ENCODE peak calls at places on chromosomes 6 and 20, in four cellular contexts. K, E, H and Y are unnamed samples.

GRCh38 chr6:20575125-20575524 is 40.9 kb downstream of the CDKAL1 start:
- DNase-seq in K (no peak), E (peak; percentile 70), H (no peak), Y (no peak)

GRCh38 chr6:147117580-147117979 is 86.6 kb upstream of the STXBP5 start:
- DNase-seq in K (peak; percentile 75), E (no peak), H (no peak), Y (no peak)

GRCh38 chr6:154441995-154442310 is 68.5 kb downstream of the CNKSR3 start:
- DNase-seq in K (no peak), E (no peak), H (no peak), Y (no peak)

GRCh38 chr6:170177383-170178265 is 113.3 kb downstream of the DLL1 start:
- DNase-seq in K (no peak), E (peak; percentile 49), H (peak; percentile 42), Y (peak; percentile 46)

GRCh38 chr6:115969207-115969929 is 91.3 kb downstream of the FRK start:
- DNase-seq in K (no peak), E (no peak), H (no peak), Y (no peak)

GRCh38 chr6:166351715-166352285 is 9.5 kb upstream of the SFT2D1 start:
- DNase-seq in K (peak; percentile 58), E (no peak), H (no peak), Y (no peak)

GRCh38 chr6:113632220-113632864 is 224.8 kb upstream of the MARCKS start:
- DNase-seq in K (peak; percentile 79), E (peak; percentile 52), H (no peak), Y (no peak)

GRCh38 chr6:3292431-3293197 is 33.9 kb downstream of the PSMG4 start:
- DNase-seq in K (no peak), E (peak; percentile 10), H (no peak), Y (no peak)

GRCh38 chr6:113306552-113307145 is 550.5 kb upstream of the MARCKS start:
- DNase-seq in K (peak; percentile 64), E (peak; percentile 88), H (peak; percentile 29), Y (peak; percentile 11)

GRCh38 chr6:117547688-117548621 is 54.4 kb downstream of the GOPC start:
- DNase-seq in K (no peak), E (peak; percentile 51), H (peak; percentile 59), Y (peak; percentile 31)

GRCh38 chr20:9103955-9104354 is 35.1 kb downstream of the PLCB4 start:
- DNase-seq in K (no peak), E (no peak), H (no peak), Y (no peak)

DNA sequence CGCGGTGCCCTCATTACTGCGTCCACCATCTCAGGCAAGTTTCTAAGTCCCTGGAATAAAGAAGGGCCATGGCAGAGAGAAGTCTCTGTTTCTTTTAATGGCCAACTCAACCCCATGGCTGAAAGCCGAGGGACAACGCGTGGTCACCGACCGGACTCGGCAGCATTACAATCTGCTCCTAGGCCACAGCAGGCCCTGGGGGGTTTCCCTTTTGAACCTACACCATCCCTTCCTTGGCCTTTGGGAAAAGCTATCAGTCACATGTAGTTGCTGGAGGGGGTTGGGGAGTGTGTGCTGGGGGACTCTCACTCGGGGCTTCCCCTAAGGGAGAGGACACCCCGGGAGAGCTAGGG is 11.1 kb upstream of the FAM83C start:
- DNase-seq in K (no peak), E (no peak), H (no peak), Y (no peak)
- H3K27ac ChIP-seq in K (no peak overlapping the region), E (no peak overlapping the region), H (no peak overlapping the region), Y (no peak overlapping the region)

DNA sequence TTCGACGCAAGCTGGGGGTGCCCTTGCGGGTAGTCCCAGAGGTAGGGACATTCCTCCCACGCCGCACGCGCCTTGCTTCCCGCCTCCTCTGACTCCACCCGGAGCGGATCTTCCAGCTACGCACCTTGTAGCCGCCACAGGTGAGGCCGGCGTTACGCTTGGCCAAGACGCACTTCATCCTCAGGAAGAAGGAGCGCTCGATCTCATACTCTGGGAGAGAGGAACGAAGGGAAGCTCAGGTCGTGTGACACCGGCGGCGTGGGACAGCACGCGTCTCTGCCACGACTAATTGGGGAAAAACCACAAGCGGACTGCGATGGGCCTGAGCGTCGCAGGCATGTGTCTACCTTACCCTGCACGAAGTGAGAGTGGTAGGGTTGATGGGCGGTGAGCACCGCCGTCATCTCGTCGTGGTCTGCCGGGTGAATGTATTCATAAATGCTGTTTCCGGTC is 15.5 kb downstream of the SIM1 start:
- DNase-seq in K (no peak), E (no peak), H (no peak), Y (no peak)
- H3K27me3 ChIP-seq in K (peaks cover 5% of the 10 kb centered on the region), E (no peaks in the 10 kb centered on the region), H (no peaks in the 10 kb centered on the region), Y (peaks cover 48% of the 10 kb centered on the region)

DNA sequence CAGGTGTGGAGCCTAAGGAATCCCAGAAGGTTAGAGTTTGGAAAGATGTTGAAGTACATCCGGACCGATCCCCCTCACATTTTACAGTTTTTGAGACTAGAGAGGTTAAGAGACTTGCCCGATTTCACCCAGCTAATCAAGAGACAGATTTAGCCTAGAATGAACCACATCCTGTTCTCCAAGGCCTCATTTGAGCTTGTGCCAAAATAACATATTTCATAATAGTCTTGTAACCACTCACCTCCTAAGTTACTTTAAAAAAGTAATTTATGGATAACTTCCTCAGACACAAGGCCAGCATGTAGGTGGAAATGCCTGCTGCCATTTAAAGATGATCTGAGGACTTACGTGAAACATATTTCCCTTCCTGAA is 39.8 kb upstream of the ARHGAP18 start:
- DNase-seq in K (peak; percentile 54), E (no peak), H (no peak), Y (no peak)
- H3K27ac ChIP-seq in K (peak overlapping the region; percentile 61), E (no peak overlapping the region), H (no peak overlapping the region), Y (peak overlapping the region; percentile 20)

GRCh38 chr20:21709535-21709904 is 4.1 kb downstream of the PAX1 start:
- DNase-seq in K (no peak), E (no peak), H (no peak), Y (no peak)
- H3K27me3 ChIP-seq in K (peaks cover 34% of the 10 kb centered on the region), E (no peaks in the 10 kb centered on the region), H (no peaks in the 10 kb centered on the region), Y (no peaks in the 10 kb centered on the region)

GRCh38 chr20:63100926-63101699 is 94.3 kb upstream of the BHLHE23 start:
- DNase-seq in K (no peak), E (no peak), H (no peak), Y (no peak)

GRCh38 chr20:63103402-63104311 is 96.9 kb upstream of the BHLHE23 start:
- DNase-seq in K (no peak), E (no peak), H (no peak), Y (peak; percentile 45)

GRCh38 chr20:63102720-63103375 is 96.1 kb upstream of the BHLHE23 start:
- DNase-seq in K (peak; percentile 20), E (no peak), H (no peak), Y (peak; percentile 58)

GRCh38 chr20:63100401-63100925 is 93.7 kb upstream of the BHLHE23 start:
- DNase-seq in K (no peak), E (no peak), H (no peak), Y (no peak)

DNA sequence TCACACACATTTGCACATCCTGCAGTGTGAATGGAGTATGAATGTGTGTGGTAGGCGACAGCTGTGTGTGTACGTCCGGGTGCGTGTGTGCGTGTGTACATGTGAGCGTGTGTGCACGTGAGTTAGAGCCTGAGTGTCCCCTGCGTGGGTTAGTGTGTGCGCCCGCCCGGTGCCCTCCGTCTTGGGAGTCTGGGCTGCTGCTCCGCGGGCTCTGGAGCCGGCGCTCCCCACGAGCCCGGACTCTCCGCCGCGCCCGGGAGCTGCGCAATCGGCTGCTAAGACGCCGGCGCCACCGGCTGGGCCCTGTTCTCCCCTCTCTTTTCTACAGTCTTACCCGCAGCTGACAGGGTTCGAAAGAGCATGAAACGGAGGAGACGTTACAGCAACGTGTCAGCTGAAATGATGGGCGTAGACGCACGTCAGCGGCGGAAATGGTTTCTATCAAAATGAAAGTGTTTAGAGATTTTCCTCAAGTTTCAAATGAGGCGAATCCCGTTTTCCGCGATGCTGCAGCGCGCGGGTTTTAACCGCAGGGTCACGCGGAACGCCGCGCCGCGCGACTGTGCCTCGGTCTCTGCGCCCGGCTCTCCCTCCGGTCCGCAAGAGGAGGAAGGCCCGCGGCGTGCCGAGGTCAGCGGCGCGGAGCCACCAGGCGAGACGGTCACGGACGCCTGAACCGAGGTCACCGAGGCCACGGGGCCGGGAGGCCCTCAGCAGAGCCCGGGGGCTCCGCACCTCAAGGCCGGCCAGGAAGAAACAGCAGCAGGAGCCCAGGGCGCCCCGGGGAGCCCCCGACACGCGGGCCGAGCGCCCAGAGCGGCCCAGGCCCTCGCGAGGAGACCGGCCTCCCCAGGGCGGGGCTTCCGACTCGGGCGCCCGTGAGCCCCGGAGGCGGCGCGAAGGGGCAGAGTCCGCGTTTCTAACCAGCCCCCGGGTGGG is 95.3 kb upstream of the BHLHE23 start:
- DNase-seq in K (peak; percentile 30), E (peak; percentile 19), H (no peak), Y (peak; percentile 59)
- H3K27ac ChIP-seq in K (peak overlapping the region; percentile 79), E (no peak overlapping the region), H (no peak overlapping the region), Y (peak overlapping the region; percentile 98)

DNA sequence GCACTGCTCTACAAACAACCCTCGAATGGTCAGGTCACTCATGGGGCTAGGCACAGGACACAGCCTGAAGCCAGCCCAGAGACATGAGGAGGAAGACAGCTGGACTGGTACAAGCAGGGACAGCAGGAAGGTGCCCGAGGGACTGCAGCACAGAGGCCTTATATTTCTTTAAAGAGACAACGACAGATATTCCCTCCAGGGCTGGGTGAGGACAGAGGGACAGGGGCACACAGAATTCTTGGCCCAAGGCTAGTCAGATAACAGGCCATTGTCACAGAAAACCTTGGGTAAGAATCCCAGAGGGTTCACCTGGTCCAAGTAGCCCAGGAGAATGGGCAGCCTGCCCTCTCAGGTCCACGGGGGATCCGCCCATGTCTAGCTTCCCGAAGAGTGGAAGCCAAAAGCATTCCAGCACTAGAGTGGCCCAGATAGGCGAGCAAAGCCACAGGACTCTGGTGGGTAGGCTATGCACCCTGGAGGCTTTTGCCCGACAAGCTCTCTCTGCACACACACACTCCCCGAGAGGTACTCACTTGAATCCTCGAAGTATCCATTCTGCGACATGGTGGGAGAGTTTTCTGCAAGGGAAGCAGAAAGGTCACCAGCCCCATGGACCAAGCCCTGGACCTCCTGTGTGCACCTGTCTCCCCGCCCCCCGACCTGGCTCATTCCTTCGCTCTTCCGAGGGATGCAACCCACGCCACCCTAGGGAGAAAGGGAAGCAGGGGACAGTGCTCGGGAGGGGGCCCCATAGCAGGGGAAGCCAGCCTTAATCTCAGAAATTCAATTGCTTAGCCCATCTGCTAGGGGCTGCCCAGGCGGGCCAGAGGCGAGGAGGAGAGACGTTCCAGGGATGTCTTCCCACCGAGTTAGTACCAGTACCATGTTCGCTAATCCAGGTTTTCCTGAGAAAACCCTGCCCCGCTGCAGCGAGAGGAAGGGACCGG is 1.7 kb downstream of the SLC4A11 start:
- DNase-seq in K (no peak), E (no peak), H (no peak), Y (no peak)
- H3K27me3 ChIP-seq in K (peaks cover 5% of the 10 kb centered on the region), E (no peaks in the 10 kb centered on the region), H (peaks cover 4% of the 10 kb centered on the region), Y (peaks cover 5% of the 10 kb centered on the region)